ENCODE peak calls at places on chromosomes 4 and X, in ten cellular contexts. M is mesothelial cell of epicardium, X is HFF-Myc, T is heart right ventricle, R is A549, J is chondrocyte, U is tibial artery, I is cardiac muscle cell, L is AG04449, B is astrocyte of the spinal cord. V is an unnamed sample.

GRCh38 chrX:73478961-73479360 is 32.1 kb downstream of the CDX4 start:
- DNase-seq in M (no peak), X (no peak), T (no peak), R (no peak), J (no peak), U (no peak), I (no peak), L (no peak), B (no peak), V (no peak)

GRCh38 chr4:184755278-184755677 is 21.4 kb upstream of the CENPU start:
- DNase-seq in M (no peak), X (no peak), T (peak; percentile 41), R (no peak), J (no peak), U (no peak), I (peak; percentile 61), L (no peak), B (peak; percentile 64), V (no peak)

GRCh38 chr4:6746721-6747689 is 31.0 kb downstream of the BLOC1S4 start:
- DNase-seq in M (no peak), X (no peak), T (peak; percentile 39), R (peak; percentile 79), J (no peak), U (no peak), I (peak; percentile 33), L (no peak), B (no peak), V (no peak)

GRCh38 chrX:154136627-154137161 is 7.3 kb upstream of the OPN1LW start:
- DNase-seq in M (peak; percentile 64), X (no peak), T (peak; percentile 60), R (peak; percentile 43), J (no peak), U (peak; percentile 52), I (peak; percentile 68), L (no peak), B (peak; percentile 35), V (peak; percentile 46)

GRCh38 chrX:39854772-39855747 is 242.7 kb downstream of the BCOR start:
- DNase-seq in M (no peak), X (no peak), T (no peak), R (no peak), J (no peak), U (no peak), I (no peak), L (no peak), B (no peak), V (no peak)

GRCh38 chr4:42411803-42412202 is 14.5 kb downstream of the SHISA3 start:
- DNase-seq in M (no peak), X (no peak), T (no peak), R (no peak), J (no peak), U (no peak), I (peak; percentile 81), L (no peak), B (peak; percentile 5), V (no peak)

GRCh38 chr4:157907224-157907623 is 265.6 kb downstream of the GASK1B start:
- DNase-seq in M (no peak), X (no peak), T (no peak), R (no peak), J (no peak), U (no peak), I (no peak), L (no peak), B (no peak), V (no peak)

GRCh38 chrX:41512394-41512793 is 65.3 kb downstream of the NYX start:
- DNase-seq in M (no peak), X (no peak), T (no peak), R (no peak), J (no peak), U (no peak), I (no peak), L (no peak), B (no peak), V (no peak)

GRCh38 chr4:101885574-101885973 is 95.0 kb downstream of the BANK1 start:
- DNase-seq in M (no peak), X (no peak), T (no peak), R (peak; percentile 74), J (no peak), U (no peak), I (peak; percentile 6), L (no peak), B (no peak), V (no peak)

GRCh38 chr4:142983612-142984011 is 137.5 kb upstream of the INPP4B start:
- DNase-seq in M (no peak), X (no peak), T (no peak), R (no peak), J (no peak), U (no peak), I (no peak), L (no peak), B (no peak), V (no peak)

GRCh38 chr4:142983111-142983510 is 137.0 kb upstream of the INPP4B start:
- DNase-seq in M (no peak), X (no peak), T (no peak), R (no peak), J (no peak), U (no peak), I (peak; percentile 2), L (no peak), B (no peak), V (no peak)

GRCh38 chr4:142984871-142985585 is 138.9 kb upstream of the INPP4B start:
- DNase-seq in M (no peak), X (no peak), T (no peak), R (peak; percentile 15), J (no peak), U (no peak), I (peak; percentile 32), L (no peak), B (peak; percentile 15), V (no peak)
- TF ChIP-seq CTCF in M (no peak), X (peak; percentile 52), T (peak; percentile 13), R (peak; percentile 42), J (peak; percentile 76), U (no peak), I (peak; percentile 36), L (no peak), B (peak; percentile 53), V (no peak)

GRCh38 chrX:21725498-21725897 is 32.4 kb downstream of the SMPX start:
- DNase-seq in M (no peak), X (no peak), T (no peak), R (peak; percentile 45), J (no peak), U (no peak), I (no peak), L (no peak), B (peak; percentile 33), V (no peak)
- TF ChIP-seq CTCF in M (peak; percentile 48), X (peak; percentile 40), T (no peak), R (peak; percentile 54), J (peak; percentile 85), U (no peak), I (no peak), L (peak; percentile 47), B (peak; percentile 40), V (no peak)

GRCh38 chr4:22167201-22167600 is 218.6 kb upstream of the KCNIP4 start:
- DNase-seq in M (no peak), X (no peak), T (no peak), R (no peak), J (no peak), U (no peak), I (no peak), L (no peak), B (no peak), V (no peak)
- TF ChIP-seq CTCF in M (no peak), X (no peak), T (no peak), R (no peak), J (no peak), U (no peak), I (no peak), L (no peak), B (no peak), V (no peak)

DNA sequence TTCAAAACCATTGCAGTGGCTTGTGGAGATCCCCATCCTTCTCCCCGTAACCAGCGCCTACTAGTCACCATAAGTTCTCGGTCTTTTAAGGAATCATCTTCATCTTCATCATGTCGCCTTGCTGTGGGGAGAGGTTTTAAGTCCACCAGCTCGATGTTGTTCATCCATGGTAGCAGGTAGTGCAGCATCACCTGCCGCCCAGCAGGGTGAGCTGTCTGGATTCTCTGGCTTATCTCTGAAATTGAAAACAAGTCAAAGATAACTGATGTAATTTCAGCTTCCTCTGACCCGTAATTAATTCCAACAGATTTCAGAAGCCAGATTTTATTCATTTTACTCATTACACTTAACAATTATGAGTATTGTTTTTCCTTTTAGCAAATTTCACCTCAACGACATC is 67.4 kb downstream of the ZAR1 start:
- DNase-seq in M (no peak), X (no peak), T (no peak), R (peak; percentile 28), J (no peak), U (no peak), I (peak; percentile 4), L (no peak), B (no peak), V (no peak)
- TF ChIP-seq CTCF in M (no peak), X (peak; percentile 33), T (peak; percentile 11), R (no peak), J (peak; percentile 61), U (no peak), I (peak; percentile 16), L (peak; percentile 2), B (peak; percentile 38), V (no peak)

GRCh38 chrX:85611926-85612325 is 232.5 kb upstream of the POF1B start:
- DNase-seq in M (no peak), X (no peak), T (no peak), R (peak; percentile 5), J (no peak), U (no peak), I (peak; percentile 5), L (no peak), B (peak; percentile 2), V (no peak)
- TF ChIP-seq CTCF in M (peak; percentile 39), X (no peak), T (peak; percentile 17), R (peak; percentile 36), J (peak; percentile 83), U (no peak), I (no peak), L (no peak), B (no peak), V (no peak)

DNA sequence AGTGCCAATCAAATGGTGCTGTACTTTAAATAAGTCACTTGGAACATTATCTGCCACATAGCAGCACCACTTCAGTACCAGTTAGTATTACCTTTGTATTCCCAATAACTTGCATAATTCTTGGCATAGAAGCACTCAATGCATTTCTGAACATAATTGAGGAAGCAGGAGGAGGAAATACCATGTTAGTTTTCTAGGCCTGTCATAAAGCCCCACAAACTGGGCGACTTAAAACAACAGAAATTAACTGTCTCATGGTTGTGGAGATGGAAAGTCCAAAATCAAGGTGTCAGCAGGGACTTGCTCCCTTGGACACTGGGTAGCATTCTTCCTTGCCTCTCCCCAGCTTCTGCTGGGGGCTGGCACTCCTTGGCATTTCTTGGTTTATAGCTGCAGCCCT is 296.2 kb downstream of the HS3ST1 start:
- DNase-seq in M (no peak), X (no peak), T (no peak), R (no peak), J (no peak), U (no peak), I (no peak), L (no peak), B (no peak), V (no peak)
- TF ChIP-seq CTCF in M (no peak), X (no peak), T (no peak), R (no peak), J (no peak), U (no peak), I (no peak), L (no peak), B (no peak), V (no peak)

V was measured in omental fat pad.